ENCODE peak calls at places on chromosome 6, in six cellular contexts. N is AG09309; U is activated T-helper 1 cell treated with Interleukin-2 at 50 U/mL for 16 hours; Y is bronchial epithelial cell; C is C1 segment of cervical spinal cord; M is stimulated activated CD8-positive, alpha-beta memory T cell treated with anti-CD3 and anti-CD28 coated beads, Interleukin-7, amount 100 ng/mL, for 1 hour. A is an unnamed sample.

GRCh38 chr6:116060572-116061283 is at the start of gene FRK:
- DNase-seq in N (no peak), U (no peak), C (no peak), Y (peak), M (no peak), A (peak)

GRCh38 chr6:12071064-12071615 is 59.0 kb downstream of the HIVEP1 start:
- DNase-seq in N (no peak), U (no peak), Y (peak), M (no peak), C (no peak), A (no peak)

GRCh38 chr6:170177383-170178265 is 113.3 kb downstream of the DLL1 start:
- DNase-seq in Y (no peak), M (no peak), C (no peak), N (no peak), U (no peak), A (no peak)

GRCh38 chr6:113853252-113853651 is 3.9 kb upstream of the MARCKS start:
- DNase-seq in Y (no peak), U (no peak), M (no peak), C (no peak), N (no peak), A (no peak)

GRCh38 chr6:3195695-3196497 is 31.6 kb downstream of the TUBB2B start:
- DNase-seq in M (no peak), C (no peak), Y (no peak), U (no peak), N (no peak), A (no peak)

GRCh38 chr6:36095497-36096391 is 34.6 kb upstream of the MAPK13 start:
- DNase-seq in U (no peak), N (no peak), Y (no peak), M (no peak), C (no peak), A (no peak)

GRCh38 chr6:130629640-130630039 is 197.6 kb upstream of the SMLR1 start:
- DNase-seq in Y (no peak), C (no peak), N (no peak), M (no peak), U (no peak), A (no peak)

GRCh38 chr6:100456881-100457220 is 7.9 kb downstream of the SIM1 start:
- DNase-seq in N (no peak), M (no peak), U (no peak), Y (no peak), C (no peak), A (no peak)

GRCh38 chr6:33419580-33420492 is at the start of gene SYNGAP1:
- DNase-seq in M (no peak), Y (no peak), N (peak), U (no peak), C (no peak), A (no peak)

GRCh38 chr6:71486466-71486865 is 197.9 kb downstream of the OGFRL1 start:
- DNase-seq in Y (no peak), C (no peak), U (no peak), M (no peak), N (no peak), A (no peak)

GRCh38 chr6:110949679-110950285 is 8.7 kb upstream of the GTF3C6 start:
- DNase-seq in N (no peak), M (no peak), C (no peak), Y (peak), U (no peak), A (no peak)

GRCh38 chr6:33189625-33190024 is 2.6 kb downstream of the COL11A2 start:
- DNase-seq in Y (no peak), C (no peak), N (no peak), M (no peak), U (no peak), A (no peak)